ENCODE peak calls at places on chromosomes 13 and 19, in five cellular contexts. One of them, this sample, is unnamed.

GRCh38 chr13:76856141-76856571 is 30.0 kb downstream of the KCTD12 start:
- DNase-seq in neuronal stem cell: no peak
- DNase-seq in IMR-90: peak; percentile 59
- DNase-seq in mesendoderm: no peak
- DNase-seq in trophoblast cell: peak; percentile 68
- DNase-seq in this sample: no peak

GRCh38 chr13:45316210-45316799 is 24.7 kb downstream of the TPT1 start:
- DNase-seq in neuronal stem cell: no peak
- DNase-seq in IMR-90: no peak
- DNase-seq in mesendoderm: no peak
- DNase-seq in trophoblast cell: no peak
- DNase-seq in this sample: no peak

GRCh38 chr13:100493418-100493817 is 95.2 kb downstream of the GGACT start:
- DNase-seq in neuronal stem cell: no peak
- DNase-seq in IMR-90: no peak
- DNase-seq in mesendoderm: no peak
- DNase-seq in trophoblast cell: no peak
- DNase-seq in this sample: no peak

GRCh38 chr13:62337109-62337880 is 921.6 kb upstream of the PCDH20 start:
- DNase-seq in neuronal stem cell: peak; percentile 26
- DNase-seq in IMR-90: no peak
- DNase-seq in mesendoderm: peak; percentile 40
- DNase-seq in trophoblast cell: no peak
- DNase-seq in this sample: peak; percentile 27

GRCh38 chr19:35088514-35088913 is 27.1 kb upstream of the FXYD3 start:
- DNase-seq in neuronal stem cell: no peak
- DNase-seq in IMR-90: peak; percentile 87
- DNase-seq in mesendoderm: peak; percentile 77
- DNase-seq in trophoblast cell: peak; percentile 89
- DNase-seq in this sample: no peak

GRCh38 chr19:18460313-18460712 is 22.4 kb upstream of the ISYNA1 start:
- DNase-seq in neuronal stem cell: no peak
- DNase-seq in IMR-90: peak; percentile 86
- DNase-seq in mesendoderm: no peak
- DNase-seq in trophoblast cell: peak; percentile 97
- DNase-seq in this sample: no peak

GRCh38 chr19:50932690-50933083 is 20.2 kb downstream of the KLK5 start:
- DNase-seq in neuronal stem cell: no peak
- DNase-seq in IMR-90: no peak
- DNase-seq in mesendoderm: no peak
- DNase-seq in trophoblast cell: no peak
- DNase-seq in this sample: no peak

GRCh38 chr13:25227690-25228089 is 55.6 kb upstream of the AMER2 start:
- DNase-seq in neuronal stem cell: no peak
- DNase-seq in IMR-90: no peak
- DNase-seq in mesendoderm: no peak
- DNase-seq in trophoblast cell: no peak
- DNase-seq in this sample: no peak

GRCh38 chr13:77703426-77703825 is 5.9 kb downstream of the SLAIN1 start:
- DNase-seq in neuronal stem cell: no peak
- DNase-seq in IMR-90: no peak
- DNase-seq in mesendoderm: no peak
- DNase-seq in trophoblast cell: no peak
- DNase-seq in this sample: no peak

GRCh38 chr19:16417660-16418596 is 53.8 kb downstream of the EPS15L1 start:
- DNase-seq in neuronal stem cell: peak; percentile 37
- DNase-seq in IMR-90: peak; percentile 42
- DNase-seq in mesendoderm: peak; percentile 84
- DNase-seq in trophoblast cell: peak; percentile 75
- DNase-seq in this sample: peak; percentile 89

GRCh38 chr13:107641574-107641973 is 573.8 kb downstream of the LIG4 start:
- DNase-seq in neuronal stem cell: no peak
- DNase-seq in IMR-90: no peak
- DNase-seq in mesendoderm: no peak
- DNase-seq in trophoblast cell: no peak
- DNase-seq in this sample: no peak

GRCh38 chr19:42280761-42281174 is 11.7 kb downstream of the CIC start:
- DNase-seq in neuronal stem cell: no peak
- DNase-seq in IMR-90: peak; percentile 17
- DNase-seq in mesendoderm: peak; percentile 45
- DNase-seq in trophoblast cell: no peak
- DNase-seq in this sample: no peak

GRCh38 chr13:45714170-45714569 is 12.1 kb downstream of the CBY2 start:
- DNase-seq in neuronal stem cell: no peak
- DNase-seq in IMR-90: no peak
- DNase-seq in mesendoderm: no peak
- DNase-seq in trophoblast cell: no peak
- DNase-seq in this sample: no peak

GRCh38 chr19:10018219-10018618 is 4.9 kb downstream of the RDH8 start:
- DNase-seq in neuronal stem cell: no peak
- DNase-seq in IMR-90: peak; percentile 87
- DNase-seq in mesendoderm: no peak
- DNase-seq in trophoblast cell: no peak
- DNase-seq in this sample: no peak

GRCh38 chr19:30361107-30361447 is 11.1 kb upstream of the ZNF536 start:
- DNase-seq in neuronal stem cell: no peak
- DNase-seq in IMR-90: no peak
- DNase-seq in mesendoderm: no peak
- DNase-seq in trophoblast cell: no peak
- DNase-seq in this sample: no peak

GRCh38 chr19:49806613-49806946 is 6.5 kb downstream of the FUZ start:
- DNase-seq in neuronal stem cell: no peak
- DNase-seq in IMR-90: no peak
- DNase-seq in mesendoderm: no peak
- DNase-seq in trophoblast cell: no peak
- DNase-seq in this sample: no peak
- H3K23ac ChIP-seq in neuronal stem cell: no peak overlapping the region
- H3K23ac ChIP-seq in IMR-90: no peak overlapping the region
- H3K23ac ChIP-seq in mesendoderm: no peak overlapping the region
- H3K23ac ChIP-seq in trophoblast cell: no peak overlapping the region
- H3K23ac ChIP-seq in this sample: no peak overlapping the region

GRCh38 chr13:46775385-46776065 is 21.4 kb downstream of the ESD start:
- DNase-seq in neuronal stem cell: no peak
- DNase-seq in IMR-90: no peak
- DNase-seq in mesendoderm: peak; percentile 25
- DNase-seq in trophoblast cell: no peak
- DNase-seq in this sample: no peak

GRCh38 chr13:46773556-46773955 is 23.4 kb downstream of the ESD start:
- DNase-seq in neuronal stem cell: no peak
- DNase-seq in IMR-90: no peak
- DNase-seq in mesendoderm: peak; percentile 58
- DNase-seq in trophoblast cell: no peak
- DNase-seq in this sample: no peak

DNA sequence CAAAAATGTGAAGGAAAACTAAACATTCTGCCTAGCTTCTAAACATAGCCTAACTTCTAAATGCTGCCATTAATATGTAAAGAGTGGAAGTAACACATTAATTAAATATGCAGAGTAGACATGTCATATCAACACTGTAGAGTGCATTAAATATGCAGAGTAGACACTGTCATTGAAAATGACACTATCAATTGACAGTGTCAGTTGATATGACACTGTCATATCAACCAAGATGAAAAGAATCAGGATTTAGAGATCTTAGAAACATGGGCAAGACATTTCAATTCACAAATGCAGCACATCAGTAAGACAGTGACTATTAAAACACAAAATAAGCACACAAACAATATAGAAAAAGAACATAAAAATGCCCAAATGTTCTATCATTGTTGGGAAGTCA is 25.3 kb downstream of the ESD start:
- DNase-seq in neuronal stem cell: no peak
- DNase-seq in IMR-90: no peak
- DNase-seq in mesendoderm: no peak
- DNase-seq in trophoblast cell: no peak
- DNase-seq in this sample: no peak
- H3K23ac ChIP-seq in neuronal stem cell: no peak overlapping the region
- H3K23ac ChIP-seq in IMR-90: no peak overlapping the region
- H3K23ac ChIP-seq in mesendoderm: no peak overlapping the region
- H3K23ac ChIP-seq in trophoblast cell: no peak overlapping the region
- H3K23ac ChIP-seq in this sample: no peak overlapping the region

DNA sequence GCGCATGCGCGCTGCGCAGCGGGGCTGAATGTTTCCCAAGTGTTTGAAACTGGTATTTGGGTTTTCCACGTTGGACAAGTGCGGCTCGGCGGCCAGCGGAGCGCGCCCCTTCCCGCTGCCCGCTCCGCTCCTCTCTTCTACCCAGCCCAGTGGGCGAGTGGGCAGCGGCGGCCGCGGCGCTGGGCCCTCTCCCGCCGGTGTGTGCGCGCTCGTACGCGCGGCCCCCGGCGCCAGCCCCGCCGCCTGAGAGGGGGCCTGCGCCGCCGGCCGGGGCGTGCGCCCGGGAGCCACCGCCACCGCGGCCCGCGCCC is at the start of gene ING1:
- DNase-seq in neuronal stem cell: no peak
- DNase-seq in IMR-90: no peak
- DNase-seq in mesendoderm: no peak
- DNase-seq in trophoblast cell: no peak
- DNase-seq in this sample: no peak
- H3K23ac ChIP-seq in neuronal stem cell: peak within 1 kb of the TSS; percentile 99
- H3K23ac ChIP-seq in IMR-90: peak within 1 kb of the TSS; percentile 84
- H3K23ac ChIP-seq in mesendoderm: peak within 1 kb of the TSS; percentile 98
- H3K23ac ChIP-seq in trophoblast cell: peak within 1 kb of the TSS; percentile 47
- H3K23ac ChIP-seq in this sample: no peak within 1 kb of the TSS

GRCh38 chr13:30843548-30843947 is 62.5 kb upstream of the MEDAG start:
- DNase-seq in neuronal stem cell: no peak
- DNase-seq in IMR-90: no peak
- DNase-seq in mesendoderm: no peak
- DNase-seq in trophoblast cell: no peak
- DNase-seq in this sample: no peak
- H3K23ac ChIP-seq in neuronal stem cell: no peak overlapping the region
- H3K23ac ChIP-seq in IMR-90: peak overlapping the region; percentile 68
- H3K23ac ChIP-seq in mesendoderm: no peak overlapping the region
- H3K23ac ChIP-seq in trophoblast cell: peak overlapping the region; percentile 98
- H3K23ac ChIP-seq in this sample: no peak overlapping the region

This sample was measured in H9.